ENCODE peak calls at places on chromosomes 5 and 9, in seven cellular contexts. G, I, R, D, L, M and C are unnamed samples. For H3K9me3, the result is how much of the 10 kb centered on the place peaks cover.

GRCh38 chr9:81871695-81872094 is 56.5 kb upstream of the SPATA31D4 start:
- DNase-seq in D (no peak), L (no peak), M (no peak), G (no peak), I (no peak), R (peak), C (no peak)

GRCh38 chr5:177325868-177326381 is 14.2 kb upstream of the MXD3 start:
- DNase-seq in L (peak), D (no peak), G (no peak), I (peak), R (no peak), M (no peak), C (peak)

GRCh38 chr5:133423618-133424282 is 188.6 kb downstream of the FSTL4 start:
- DNase-seq in I (peak), R (peak), G (peak), D (peak), M (peak), L (peak), C (peak)

GRCh38 chr9:27535701-27536118 is 6.1 kb upstream of the MOB3B start:
- DNase-seq in D (no peak), M (no peak), L (no peak), R (no peak), G (peak), I (no peak), C (no peak)

GRCh38 chr5:95806687-95807086 is 15.8 kb downstream of the GLRX start:
- DNase-seq in I (no peak), L (no peak), R (no peak), D (peak), M (no peak), G (no peak), C (no peak)

GRCh38 chr5:31731016-31731415 is 92.1 kb downstream of the PDZD2 start:
- DNase-seq in L (no peak), I (no peak), R (no peak), M (no peak), D (no peak), G (no peak), C (no peak)

GRCh38 chr9:21579209-21579608 is 97.1 kb upstream of the IFNE start:
- DNase-seq in M (no peak), D (no peak), G (no peak), L (peak), R (no peak), I (no peak), C (no peak)

GRCh38 chr9:36738318-36738975 is 165.8 kb downstream of the MELK start:
- DNase-seq in I (no peak), R (peak), M (peak), G (no peak), L (no peak), D (no peak), C (no peak)

GRCh38 chr9:118693645-118694044 is 675.6 kb downstream of the BRINP1 start:
- DNase-seq in I (no peak), M (no peak), R (peak), G (no peak), D (no peak), L (no peak), C (no peak)

GRCh38 chr9:100292414-100292813 is 60.3 kb downstream of the TEX10 start:
- DNase-seq in L (no peak), I (no peak), R (no peak), D (no peak), M (no peak), G (no peak), C (no peak)

GRCh38 chr5:86546582-86546981 is 71.2 kb upstream of the COX7C start:
- DNase-seq in M (peak), G (no peak), L (peak), R (no peak), D (no peak), I (no peak), C (no peak)

GRCh38 chr5:17154211-17154996 is 63.0 kb upstream of the BASP1 start:
- DNase-seq in L (peak), G (no peak), D (no peak), I (no peak), M (no peak), R (peak), C (no peak)

GRCh38 chr9:6414291-6414690 is 1.3 kb downstream of the UHRF2 start:
- DNase-seq in D (no peak), L (peak), M (no peak), R (peak), I (no peak), G (no peak), C (no peak)

GRCh38 chr9:128276574-128277270 is 646 bp downstream of the SWI5 start:
- DNase-seq in M (no peak), R (peak), G (peak), L (peak), I (peak), D (peak), C (peak)

GRCh38 chr5:143197260-143197656 is 206.2 kb downstream of the NR3C1 start:
- DNase-seq in D (no peak), G (no peak), L (no peak), I (no peak), M (no peak), R (no peak), C (no peak)

GRCh38 chr5:127785098-127785927 is 82.1 kb downstream of the CCDC192 start:
- DNase-seq in I (no peak), D (no peak), M (no peak), L (peak), R (peak), G (no peak), C (no peak)
- H3K4me3 ChIP-seq in I (no peak), D (no peak), M (no peak), L (no peak), R (no peak), G (no peak), C (no peak)

GRCh38 chr9:69516353-69517322 is 155.5 kb downstream of the APBA1 start:
- DNase-seq in I (no peak), G (no peak), M (no peak), L (no peak), D (no peak), R (no peak), C (no peak)

GRCh38 chr9:69515810-69516209 is 156.4 kb downstream of the APBA1 start:
- DNase-seq in I (no peak), R (no peak), M (no peak), G (no peak), D (no peak), L (no peak), C (no peak)

GRCh38 chr9:69519470-69520240 is 152.5 kb downstream of the APBA1 start:
- DNase-seq in L (no peak), I (no peak), M (no peak), G (no peak), D (no peak), R (peak), C (no peak)
- H3K9me3 ChIP-seq in L (under half), I (under half), M (under half), G (under half), D (under half), R (under half), C (under half)

GRCh38 chr9:13962006-13962405 is 351.9 kb downstream of the NFIB start:
- DNase-seq in D (no peak), I (no peak), G (no peak), M (no peak), R (no peak), L (no peak), C (no peak)
- H3K4me3 ChIP-seq in D (no peak), I (no peak), G (no peak), M (no peak), R (peak), L (no peak), C (no peak)

GRCh38 chr9:77826116-77826515 is 178.0 kb upstream of the GNA14 start:
- DNase-seq in R (no peak), M (no peak), D (no peak), I (no peak), L (no peak), G (no peak), C (no peak)
- H3K9me3 ChIP-seq in R (under half), M (under half), D (under half), I (under half), L (under half), G (under half), C (under half)

GRCh38 chr5:59887274-59887673 is 6.3 kb downstream of the PDE4D start:
- DNase-seq in L (no peak), G (no peak), R (no peak), M (no peak), I (no peak), D (no peak), C (no peak)

GRCh38 chr5:59893436-59894227 is at the start of gene PDE4D:
- DNase-seq in I (peak), M (no peak), L (peak), D (no peak), G (peak), R (peak), C (peak)

GRCh38 chr5:59897075-59897474 is 3.5 kb upstream of the PDE4D start:
- DNase-seq in L (no peak), D (no peak), I (no peak), R (no peak), G (no peak), M (no peak), C (no peak)

DNA sequence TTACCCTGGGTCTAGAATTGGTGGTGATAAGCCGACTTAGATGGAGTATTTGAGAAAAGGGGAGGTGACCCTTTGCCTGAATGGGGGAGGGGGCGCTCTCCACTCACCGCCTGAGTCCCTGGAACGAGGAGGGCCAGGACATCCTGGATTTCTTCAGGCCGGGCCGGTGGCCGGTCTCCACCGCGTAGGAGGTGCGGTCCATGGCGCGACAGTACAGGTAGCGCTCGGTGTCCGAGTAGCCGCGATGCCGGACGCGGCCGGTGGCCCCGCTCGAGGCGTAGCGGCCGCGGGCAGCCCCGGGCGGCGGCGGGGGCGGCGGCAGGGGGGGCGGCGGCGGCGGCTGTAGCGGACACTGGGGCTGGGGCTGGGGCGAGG is 478 bp downstream of the PDE4D start:
- DNase-seq in D (no peak), G (no peak), R (no peak), M (no peak), I (no peak), L (no peak), C (no peak)
- H3K4me3 ChIP-seq in D (no peak), G (no peak), R (no peak), M (no peak), I (no peak), L (peak), C (no peak)

GRCh38 chr5:150901446-150901845 is 3.3 kb downstream of the ZNF300 start:
- DNase-seq in D (no peak), L (no peak), R (no peak), I (no peak), G (no peak), M (no peak), C (no peak)

GRCh38 chr5:150895431-150896428 is 9.1 kb downstream of the ZNF300 start:
- DNase-seq in R (no peak), M (no peak), L (no peak), G (no peak), D (no peak), I (no peak), C (no peak)
- H3K9me3 ChIP-seq in R (half or more), M (under half), L (under half), G (half or more), D (half or more), I (under half), C (under half)

GRCh38 chr5:119365847-119366536 is 10.2 kb downstream of the TNFAIP8 start:
- DNase-seq in I (no peak), L (no peak), D (no peak), R (no peak), G (no peak), M (no peak), C (no peak)
- H3K4me3 ChIP-seq in I (no peak), L (no peak), D (no peak), R (no peak), G (no peak), M (no peak), C (no peak)

GRCh38 chr9:138072161-138072842 is 194.7 kb downstream of the CACNA1B start:
- DNase-seq in R (no peak), G (no peak), L (no peak), D (peak), I (peak), M (no peak), C (no peak)

GRCh38 chr9:138071731-138072130 is 194.1 kb downstream of the CACNA1B start:
- DNase-seq in R (no peak), L (no peak), D (peak), I (peak), G (no peak), M (no peak), C (no peak)

GRCh38 chr9:138073408-138073807 is 195.8 kb downstream of the CACNA1B start:
- DNase-seq in D (no peak), G (no peak), M (no peak), L (no peak), R (no peak), I (peak), C (peak)

GRCh38 chr9:138073808-138074207 is 196.2 kb downstream of the CACNA1B start:
- DNase-seq in D (no peak), R (no peak), I (peak), L (no peak), M (no peak), G (no peak), C (peak)

DNA sequence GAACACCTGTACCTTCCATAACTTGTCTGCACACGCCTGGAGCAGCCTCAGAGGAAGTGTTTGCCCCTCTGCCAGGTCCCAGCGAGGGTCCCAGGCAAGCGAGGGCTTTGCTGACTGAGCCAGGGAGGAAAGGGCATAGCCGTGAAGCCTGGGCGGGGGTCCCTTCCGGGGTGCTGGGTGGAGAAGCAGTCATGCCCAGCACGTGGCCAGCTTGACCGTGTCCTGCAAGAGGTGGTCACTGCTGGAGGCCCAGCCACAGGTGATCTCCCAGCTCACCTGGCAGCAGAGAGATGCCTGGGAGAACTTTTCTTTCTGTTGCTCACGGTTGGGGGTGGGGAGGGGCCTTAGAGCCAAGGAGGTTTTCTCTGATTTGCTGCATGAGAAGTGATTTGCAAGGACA is 195.3 kb downstream of the CACNA1B start:
- DNase-seq in L (no peak), G (no peak), M (no peak), D (no peak), I (peak), R (no peak), C (no peak)
- H3K9me3 ChIP-seq in L (under half), G (under half), M (under half), D (under half), I (under half), R (under half), C (under half)

GRCh38 chr5:40410231-40410861 is 269.4 kb upstream of the PTGER4 start:
- DNase-seq in R (no peak), G (no peak), D (no peak), M (no peak), I (no peak), L (peak), C (no peak)

GRCh38 chr5:40414922-40415321 is 264.8 kb upstream of the PTGER4 start:
- DNase-seq in M (no peak), I (no peak), R (no peak), L (no peak), G (no peak), D (no peak), C (no peak)

GRCh38 chr5:40409600-40409999 is 270.1 kb upstream of the PTGER4 start:
- DNase-seq in G (no peak), D (no peak), M (no peak), L (peak), R (no peak), I (no peak), C (no peak)

GRCh38 chr5:40413747-40414146 is 266.0 kb upstream of the PTGER4 start:
- DNase-seq in L (no peak), R (no peak), M (no peak), I (no peak), G (no peak), D (no peak), C (no peak)

DNA sequence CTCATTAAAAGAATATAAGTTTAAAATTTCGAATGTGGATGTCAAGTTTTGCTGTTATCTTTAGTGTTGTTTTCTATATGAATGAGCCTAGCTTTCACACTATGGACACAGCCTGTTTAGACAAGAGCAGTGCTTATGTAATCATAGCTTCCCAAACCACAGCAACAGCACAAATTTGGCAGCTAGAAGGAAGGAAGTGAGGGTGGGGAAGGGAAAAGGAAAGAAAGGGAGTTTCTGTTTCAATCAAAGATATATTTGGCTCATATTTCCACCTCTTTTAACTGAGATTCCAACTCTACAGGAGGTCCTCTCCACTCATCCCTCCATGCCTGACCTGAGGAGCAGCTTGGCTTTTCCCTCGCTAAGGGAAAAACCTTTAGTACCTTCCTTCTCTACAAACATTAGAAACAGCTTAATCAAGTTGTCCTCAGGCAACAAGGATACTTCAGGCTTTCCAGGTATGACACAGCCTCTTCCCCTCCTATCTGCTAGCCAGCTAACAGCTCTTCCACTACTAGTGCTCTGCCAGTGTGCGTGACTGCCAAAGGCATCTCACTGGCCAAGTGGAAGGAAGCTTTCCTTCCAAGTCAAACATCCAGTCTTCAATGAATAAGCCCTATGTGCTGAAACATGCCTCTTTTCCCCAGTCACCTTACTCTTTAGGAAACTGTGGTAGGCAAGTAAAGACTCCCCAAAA is 268.6 kb upstream of the PTGER4 start:
- DNase-seq in L (no peak), G (no peak), D (no peak), R (peak), I (no peak), M (no peak), C (no peak)
- H3K4me3 ChIP-seq in L (no peak), G (no peak), D (no peak), R (no peak), I (no peak), M (no peak), C (no peak)